ENCODE peak calls at places on chromosomes 6 and 20, in nine cellular contexts. T is AG09309, I is DMS153, C is endothelial cell, K is neural progenitor cell, W is EL, N is hypothalamus, U is bronchial epithelial cell, R is left lobe of liver. X is an unnamed sample.

GRCh38 chr20:37947943-37948342 is 45.0 kb downstream of the VSTM2L start:
- DNase-seq in K (no peak), W (no peak), C (no peak), I (no peak), N (no peak), U (no peak), R (no peak), T (no peak), X (no peak)

GRCh38 chr6:102389994-102390393 is 996.5 kb downstream of the GRIK2 start:
- DNase-seq in C (no peak), W (no peak), K (no peak), R (no peak), U (no peak), T (no peak), I (no peak), N (no peak), X (no peak)

GRCh38 chr20:19498756-19499155 is 259.3 kb upstream of the RIN2 start:
- DNase-seq in R (no peak), T (no peak), N (no peak), I (no peak), C (no peak), U (no peak), K (no peak), W (no peak), X (no peak)

GRCh38 chr20:57837208-57838035 is 127.6 kb upstream of the PMEPA1 start:
- DNase-seq in R (no peak), N (no peak), U (no peak), K (no peak), T (no peak), W (no peak), C (no peak), I (no peak), X (no peak)

GRCh38 chr6:25499851-25500250 is 152.2 kb upstream of the SCGN start:
- DNase-seq in T (no peak), N (no peak), W (peak), C (no peak), U (peak), K (no peak), I (no peak), R (no peak), X (no peak)

GRCh38 chr20:44017905-44018683 is 103.4 kb downstream of the TOX2 start:
- DNase-seq in T (peak), C (no peak), K (no peak), R (peak), W (peak), U (peak), I (peak), N (no peak), X (peak)

GRCh38 chr20:21411725-21412124 is 14.4 kb upstream of the NKX2-4 start:
- DNase-seq in N (no peak), I (no peak), U (no peak), K (no peak), C (no peak), W (no peak), R (no peak), T (no peak), X (no peak)

GRCh38 chr20:3786665-3787639 is at the start of gene CENPB:
- DNase-seq in I (peak), N (peak), R (peak), K (peak), C (peak), T (no peak), W (peak), U (peak), X (peak)

GRCh38 chr6:144007779-144008500 is at the start of gene PLAGL1:
- DNase-seq in T (no peak), W (peak), N (no peak), K (peak), C (peak), R (peak), I (no peak), U (peak), X (no peak)

GRCh38 chr20:45416917-45417316 is 976 bp downstream of the PIGT start:
- DNase-seq in R (no peak), T (no peak), C (no peak), N (no peak), W (no peak), U (no peak), I (no peak), K (no peak), X (no peak)

GRCh38 chr6:48883116-48883515 is 579.9 kb downstream of the MMUT start:
- DNase-seq in N (no peak), W (peak), K (no peak), T (no peak), R (no peak), U (no peak), C (no peak), I (no peak), X (no peak)

GRCh38 chr20:407097-407952 is 774 bp upstream of the RBCK1 start:
- DNase-seq in K (peak), N (no peak), C (peak), U (peak), W (peak), R (peak), I (peak), T (peak), X (peak)

GRCh38 chr6:108575905-108576494 is 15.3 kb downstream of the FOXO3 start:
- DNase-seq in I (no peak), C (no peak), T (no peak), K (no peak), W (no peak), N (no peak), U (no peak), R (no peak), X (no peak)

GRCh38 chr20:34473262-34473883 is 42.8 kb upstream of the DYNLRB1 start:
- DNase-seq in I (no peak), N (no peak), W (peak), T (peak), U (peak), K (peak), C (peak), R (no peak), X (peak)

GRCh38 chr6:69866351-69867074 is at the start of gene COL19A1:
- DNase-seq in R (peak), I (no peak), C (peak), T (no peak), K (peak), W (no peak), N (no peak), U (no peak), X (peak)

GRCh38 chr20:36391456-36391855 is 85.3 kb downstream of the DLGAP4 start:
- DNase-seq in K (no peak), R (no peak), N (no peak), C (no peak), W (peak), I (no peak), T (no peak), U (peak), X (no peak)

GRCh38 chr20:1828786-1829131 is 66.4 kb upstream of the SIRPA start:
- DNase-seq in U (no peak), K (no peak), C (no peak), W (no peak), I (no peak), T (no peak), N (no peak), R (no peak), X (no peak)

GRCh38 chr6:33204415-33205171 is at the start of gene HSD17B8:
- DNase-seq in I (peak), N (peak), R (peak), K (peak), T (peak), W (peak), U (peak), C (peak), X (peak)

GRCh38 chr6:131652472-131652871 is 15.4 kb downstream of the ENPP3 start:
- DNase-seq in T (no peak), I (peak), C (no peak), N (no peak), U (peak), K (no peak), W (no peak), R (no peak), X (no peak)

GRCh38 chr6:132812255-132812732 is 2.1 kb upstream of the RPS12 start:
- DNase-seq in C (no peak), N (no peak), W (peak), K (peak), U (peak), I (no peak), R (no peak), T (peak), X (no peak)

GRCh38 chr6:12296255-12296573 is 6.1 kb downstream of the EDN1 start:
- DNase-seq in I (no peak), W (peak), N (no peak), U (peak), R (no peak), K (no peak), C (no peak), T (peak), X (peak)

GRCh38 chr6:85936916-85937315 is 294.2 kb upstream of the SYNCRIP start:
- DNase-seq in U (no peak), C (no peak), K (no peak), T (no peak), R (no peak), W (no peak), I (no peak), N (no peak), X (no peak)

GRCh38 chr6:29487660-29488059 is at the start of gene MAS1L:
- DNase-seq in W (no peak), C (no peak), K (no peak), N (no peak), T (no peak), U (no peak), R (no peak), I (no peak), X (no peak)

GRCh38 chr6:44373051-44373450 is 14.5 kb upstream of the CDC5L start:
- DNase-seq in W (peak), T (no peak), U (no peak), R (no peak), I (no peak), K (no peak), N (no peak), C (no peak), X (no peak)

GRCh38 chr6:31829633-31830492 is 2.3 kb downstream of the HSPA1B start:
- DNase-seq in R (peak), C (no peak), N (peak), K (peak), T (no peak), I (peak), W (peak), U (peak), X (peak)

GRCh38 chr20:17645546-17646208 is 36.4 kb downstream of the RRBP1 start:
- DNase-seq in R (no peak), T (no peak), C (no peak), W (no peak), U (no peak), N (no peak), K (no peak), I (no peak), X (no peak)

GRCh38 chr20:22385602-22386299 is 198.6 kb downstream of the FOXA2 start:
- DNase-seq in C (no peak), I (peak), T (no peak), N (no peak), U (peak), W (no peak), R (no peak), K (peak), X (peak)

X was measured in ACHN.